ENCODE peak calls at places on chromosomes 5 and 9, in nine cellular contexts. O, U, Y, R, Q, A, E, J and F are unnamed samples.

GRCh38 chr5:181260720-181261319 is at the start of gene TRIM52:
- DNase-seq in O (peak), U (peak), Y (peak), R (peak), Q (peak), A (peak), E (peak), J (peak), F (peak)

GRCh38 chr9:16625831-16626230 is 244.6 kb downstream of the BNC2 start:
- DNase-seq in O (peak), U (peak), Y (no peak), R (peak), Q (no peak), A (no peak), E (no peak), J (no peak), F (no peak)

GRCh38 chr9:125061391-125061790 is 81.9 kb downstream of the SCAI start:
- DNase-seq in O (no peak), U (no peak), Y (no peak), R (no peak), Q (no peak), A (no peak), E (no peak), J (no peak), F (no peak)

GRCh38 chr9:6383551-6384225 is 29.3 kb upstream of the UHRF2 start:
- DNase-seq in O (peak), U (peak), Y (no peak), R (no peak), Q (no peak), A (peak), E (no peak), J (no peak), F (no peak)

GRCh38 chr5:665541-665955 is 27.6 kb downstream of the TPPP start:
- DNase-seq in O (no peak), U (no peak), Y (no peak), R (peak), Q (no peak), A (no peak), E (no peak), J (no peak), F (no peak)

GRCh38 chr9:26260238-26260637 is 582.0 kb upstream of the TUSC1 start:
- DNase-seq in O (no peak), U (peak), Y (no peak), R (no peak), Q (no peak), A (peak), E (no peak), J (no peak), F (no peak)

GRCh38 chr9:114281421-114282103 is 41.3 kb upstream of the ORM1 start:
- DNase-seq in O (peak), U (no peak), Y (peak), R (no peak), Q (peak), A (peak), E (peak), J (no peak), F (peak)

GRCh38 chr9:111762546-111762945 is 32.2 kb downstream of the SHOC1 start:
- DNase-seq in O (no peak), U (no peak), Y (no peak), R (no peak), Q (no peak), A (no peak), E (no peak), J (no peak), F (no peak)

GRCh38 chr9:35976726-35977125 is 18.8 kb upstream of the OR2S2 start:
- DNase-seq in O (no peak), U (no peak), Y (no peak), R (no peak), Q (no peak), A (no peak), E (no peak), J (no peak), F (no peak)

GRCh38 chr9:35553670-35554543 is 51.2 kb upstream of the TESK1 start:
- DNase-seq in O (peak), U (peak), Y (peak), R (peak), Q (peak), A (peak), E (peak), J (peak), F (peak)

GRCh38 chr5:74943905-74944304 is 77.7 kb upstream of the FAM169A start:
- DNase-seq in O (no peak), U (no peak), Y (no peak), R (peak), Q (no peak), A (no peak), E (no peak), J (no peak), F (no peak)

GRCh38 chr9:18910435-18910834 is 122.6 kb downstream of the SAXO1 start:
- DNase-seq in O (no peak), U (no peak), Y (no peak), R (no peak), Q (no peak), A (peak), E (no peak), J (no peak), F (no peak)

GRCh38 chr9:91074866-91075265 is 273.2 kb downstream of the SYK start:
- DNase-seq in O (no peak), U (peak), Y (no peak), R (no peak), Q (no peak), A (no peak), E (no peak), J (no peak), F (no peak)

GRCh38 chr9:132210472-132211145 is 48.8 kb downstream of the NTNG2 start:
- DNase-seq in O (peak), U (no peak), Y (no peak), R (no peak), Q (no peak), A (peak), E (no peak), J (no peak), F (no peak)

GRCh38 chr5:158951951-158952545 is 147.7 kb downstream of the EBF1 start:
- DNase-seq in O (no peak), U (no peak), Y (no peak), R (peak), Q (no peak), A (no peak), E (no peak), J (no peak), F (no peak)

GRCh38 chr5:59673438-59674058 is 220.0 kb downstream of the PDE4D start:
- DNase-seq in O (peak), U (peak), Y (no peak), R (peak), Q (no peak), A (peak), E (no peak), J (peak), F (no peak)

GRCh38 chr5:89615839-89616518 is 733.0 kb upstream of the MEF2C start:
- DNase-seq in O (no peak), U (no peak), Y (no peak), R (no peak), Q (no peak), A (no peak), E (no peak), J (no peak), F (no peak)

GRCh38 chr9:134236001-134236421 is 71.6 kb upstream of the RNU6ATAC start:
- DNase-seq in O (peak), U (no peak), Y (peak), R (no peak), Q (no peak), A (no peak), E (no peak), J (no peak), F (peak)

GRCh38 chr5:113546711-113547159 is 33.2 kb downstream of the YTHDC2 start:
- DNase-seq in O (peak), U (peak), Y (no peak), R (no peak), Q (no peak), A (peak), E (no peak), J (no peak), F (no peak)

GRCh38 chr5:135456238-135457099 is 4.3 kb upstream of the TIFAB start:
- DNase-seq in O (peak), U (peak), Y (no peak), R (no peak), Q (no peak), A (peak), E (peak), J (no peak), F (no peak)

GRCh38 chr5:132591140-132591539 is 34.4 kb downstream of the RAD50 start:
- DNase-seq in O (peak), U (no peak), Y (no peak), R (no peak), Q (no peak), A (peak), E (no peak), J (no peak), F (no peak)

GRCh38 chr9:137449931-137450537 is 8.9 kb upstream of the ENTPD8 start:
- DNase-seq in O (no peak), U (no peak), Y (no peak), R (no peak), Q (no peak), A (no peak), E (no peak), J (no peak), F (peak)

GRCh38 chr9:127065592-127065991 is 56.8 kb downstream of the ANGPTL2 start:
- DNase-seq in O (peak), U (peak), Y (no peak), R (no peak), Q (no peak), A (peak), E (no peak), J (no peak), F (no peak)

GRCh38 chr5:56876325-56876724 is 33.1 kb upstream of the SETD9 start:
- DNase-seq in O (peak), U (no peak), Y (no peak), R (no peak), Q (no peak), A (peak), E (no peak), J (no peak), F (no peak)

GRCh38 chr9:120324996-120325642 is 254.8 kb downstream of the CDK5RAP2 start:
- DNase-seq in O (no peak), U (no peak), Y (no peak), R (peak), Q (no peak), A (no peak), E (no peak), J (no peak), F (no peak)

GRCh38 chr5:54743581-54743980 is 226.0 kb downstream of the SNX18 start:
- DNase-seq in O (no peak), U (no peak), Y (no peak), R (peak), Q (no peak), A (no peak), E (no peak), J (no peak), F (no peak)

GRCh38 chr9:4339783-4340335 is 40.0 kb upstream of the GLIS3 start:
- DNase-seq in O (peak), U (no peak), Y (no peak), R (no peak), Q (no peak), A (peak), E (no peak), J (no peak), F (no peak)

GRCh38 chr5:159463590-159464321 is 133.5 kb upstream of the IL12B start:
- DNase-seq in O (no peak), U (peak), Y (no peak), R (no peak), Q (no peak), A (peak), E (no peak), J (no peak), F (no peak)

GRCh38 chr9:137784046-137784445 is 93.5 kb upstream of the CACNA1B start:
- DNase-seq in O (no peak), U (no peak), Y (no peak), R (peak), Q (no peak), A (no peak), E (no peak), J (no peak), F (no peak)

GRCh38 chr5:80481019-80481893 is 6.6 kb upstream of the FAM151B start:
- DNase-seq in O (peak), U (peak), Y (no peak), R (peak), Q (no peak), A (peak), E (no peak), J (peak), F (no peak)

DNA sequence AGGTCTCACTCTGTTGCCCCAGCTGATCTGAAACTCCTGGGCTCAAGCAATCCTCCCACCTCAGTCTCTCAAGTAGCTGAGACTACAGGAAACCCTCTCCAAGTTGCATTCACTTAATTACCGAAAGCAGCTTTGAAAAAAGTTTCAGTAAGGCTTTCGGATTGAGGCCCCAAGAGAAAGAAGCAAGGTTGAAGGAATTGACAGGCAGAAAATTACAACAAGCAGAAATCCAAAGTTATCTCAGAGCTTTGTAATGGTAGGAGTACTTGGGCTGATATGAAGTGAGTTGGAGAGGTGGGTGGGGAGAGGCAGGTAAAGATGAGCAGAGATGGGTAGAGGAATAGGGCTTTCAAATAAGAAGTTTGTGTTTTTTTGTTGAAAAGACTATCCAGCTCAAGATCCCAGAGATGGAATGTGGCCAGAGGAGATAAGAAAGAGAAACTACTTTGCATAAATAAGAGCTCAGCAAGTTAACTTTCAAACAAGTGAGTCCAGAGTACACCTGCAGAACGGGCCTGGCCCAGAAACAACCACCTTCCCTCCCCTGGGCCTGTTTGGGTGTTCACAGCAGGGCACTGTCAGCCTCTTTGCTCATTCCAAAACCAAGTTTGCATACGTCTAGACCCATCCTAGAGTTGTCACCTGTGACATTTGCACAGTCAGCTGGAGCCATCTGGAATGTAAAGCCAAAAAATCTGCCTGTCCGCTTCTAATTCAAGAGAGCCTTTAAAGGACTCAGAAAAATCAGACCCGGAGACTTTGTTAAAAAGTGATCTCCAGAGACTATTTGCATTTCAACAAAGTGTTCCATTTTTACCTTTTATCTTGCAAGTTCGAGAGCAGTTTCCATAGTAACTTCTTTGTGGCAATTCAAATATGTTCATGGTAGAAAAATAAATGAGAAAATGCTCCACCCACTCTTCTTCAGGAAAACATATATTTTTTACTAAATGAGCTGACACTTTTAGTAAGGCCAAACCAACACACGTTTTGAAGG is 2.3 kb upstream of the CLINT1 start:
- DNase-seq in O (no peak), U (no peak), Y (no peak), R (no peak), Q (no peak), A (no peak), E (no peak), J (peak), F (no peak)
- H3K4me3 ChIP-seq in O (no peak), U (no peak), Y (no peak), R (no peak), Q (no peak), A (no peak), E (no peak), J (no peak), F (no peak)

GRCh38 chr9:101448680-101449070 is 13.1 kb upstream of the ALDOB start:
- DNase-seq in O (no peak), U (no peak), Y (no peak), R (no peak), Q (no peak), A (no peak), E (no peak), J (no peak), F (no peak)

GRCh38 chr9:101446732-101447131 is 11.2 kb upstream of the ALDOB start:
- DNase-seq in O (no peak), U (no peak), Y (no peak), R (no peak), Q (no peak), A (no peak), E (no peak), J (no peak), F (no peak)

GRCh38 chr9:101443358-101443757 is 7.8 kb upstream of the ALDOB start:
- DNase-seq in O (no peak), U (no peak), Y (no peak), R (no peak), Q (no peak), A (no peak), E (no peak), J (no peak), F (no peak)

GRCh38 chr9:101442248-101443136 is 6.9 kb upstream of the ALDOB start:
- DNase-seq in O (no peak), U (no peak), Y (no peak), R (no peak), Q (no peak), A (no peak), E (no peak), J (no peak), F (no peak)

GRCh38 chr9:101445353-101446029 is 9.9 kb upstream of the ALDOB start:
- DNase-seq in O (peak), U (no peak), Y (no peak), R (no peak), Q (no peak), A (peak), E (no peak), J (no peak), F (no peak)
- H3K4me3 ChIP-seq in O (no peak), U (no peak), Y (no peak), R (no peak), Q (no peak), A (peak), E (no peak), J (no peak), F (no peak)

GRCh38 chr5:3607541-3608147 is 12.0 kb downstream of the IRX1 start:
- DNase-seq in O (no peak), U (no peak), Y (no peak), R (no peak), Q (no peak), A (no peak), E (no peak), J (no peak), F (no peak)
- H3K4me3 ChIP-seq in O (no peak), U (no peak), Y (no peak), R (no peak), Q (no peak), A (no peak), E (no peak), J (no peak), F (no peak)

GRCh38 chr9:109990541-109990940 is 210.5 kb downstream of the PALM2AKAP2 start:
- DNase-seq in O (peak), U (no peak), Y (no peak), R (no peak), Q (no peak), A (peak), E (no peak), J (no peak), F (no peak)

GRCh38 chr9:109992293-109992692 is 212.3 kb downstream of the PALM2AKAP2 start:
- DNase-seq in O (peak), U (no peak), Y (no peak), R (no peak), Q (no peak), A (no peak), E (no peak), J (no peak), F (no peak)

GRCh38 chr9:109981091-109981490 is 201.1 kb downstream of the PALM2AKAP2 start:
- DNase-seq in O (no peak), U (no peak), Y (no peak), R (no peak), Q (no peak), A (no peak), E (no peak), J (no peak), F (no peak)

GRCh38 chr9:109989296-109989695 is 209.3 kb downstream of the PALM2AKAP2 start:
- DNase-seq in O (no peak), U (peak), Y (no peak), R (no peak), Q (no peak), A (peak), E (no peak), J (no peak), F (no peak)

DNA sequence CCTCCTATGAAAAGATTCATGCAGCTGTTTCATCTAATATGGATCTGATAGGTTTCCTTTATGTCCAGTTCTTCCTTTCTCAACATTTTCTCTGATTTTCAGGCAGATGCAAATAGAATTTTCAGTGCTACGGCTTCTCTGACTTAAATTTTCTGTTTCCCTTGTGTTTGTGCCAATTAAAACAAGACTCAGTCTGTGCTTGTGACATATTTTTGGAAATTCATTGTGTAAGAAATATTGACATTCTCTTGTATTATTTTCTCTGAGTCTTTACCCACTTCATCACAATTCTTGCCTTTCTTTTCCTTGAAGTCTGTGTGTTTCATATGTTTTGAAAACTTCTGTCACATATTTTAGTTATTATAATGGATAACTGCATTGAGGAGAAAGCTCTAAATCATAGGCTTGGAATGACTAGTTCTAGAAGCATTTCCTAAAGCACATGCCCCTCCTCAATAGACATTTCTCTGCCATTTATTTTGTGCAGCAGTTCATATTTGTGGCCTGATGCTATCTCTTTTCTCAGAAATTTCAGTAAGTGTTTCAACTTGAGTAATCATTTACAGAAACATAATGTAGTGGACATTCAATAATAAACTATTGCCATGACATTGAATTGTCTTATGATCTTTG is 206.5 kb downstream of the PALM2AKAP2 start:
- DNase-seq in O (peak), U (peak), Y (no peak), R (no peak), Q (no peak), A (peak), E (no peak), J (no peak), F (no peak)
- H3K4me3 ChIP-seq in O (no peak), U (no peak), Y (no peak), R (no peak), Q (no peak), A (no peak), E (no peak), J (no peak), F (no peak)

DNA sequence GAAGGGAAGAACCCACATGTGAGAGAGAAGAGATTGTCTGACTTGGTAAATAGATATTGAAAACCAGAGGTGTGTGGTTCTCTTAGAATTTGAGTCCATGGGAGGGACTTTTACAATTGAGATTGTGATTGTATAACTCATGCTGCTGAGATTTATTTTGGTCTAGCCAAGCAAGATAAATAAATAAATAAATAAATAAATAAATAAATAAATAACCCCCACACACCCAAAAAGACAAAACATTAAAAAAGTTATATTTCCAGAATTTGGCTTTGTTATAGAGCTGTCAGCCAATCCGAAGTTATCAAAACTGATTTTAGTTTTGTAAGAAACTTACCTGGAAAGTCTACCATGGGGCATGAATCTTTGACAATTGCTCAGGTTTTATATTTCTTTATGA is 416.6 kb downstream of the ZSWIM6 start:
- DNase-seq in O (no peak), U (no peak), Y (no peak), R (no peak), Q (no peak), A (no peak), E (no peak), J (no peak), F (no peak)
- H3K4me3 ChIP-seq in O (no peak), U (no peak), Y (no peak), R (no peak), Q (no peak), A (no peak), E (no peak), J (no peak), F (no peak)

DNA sequence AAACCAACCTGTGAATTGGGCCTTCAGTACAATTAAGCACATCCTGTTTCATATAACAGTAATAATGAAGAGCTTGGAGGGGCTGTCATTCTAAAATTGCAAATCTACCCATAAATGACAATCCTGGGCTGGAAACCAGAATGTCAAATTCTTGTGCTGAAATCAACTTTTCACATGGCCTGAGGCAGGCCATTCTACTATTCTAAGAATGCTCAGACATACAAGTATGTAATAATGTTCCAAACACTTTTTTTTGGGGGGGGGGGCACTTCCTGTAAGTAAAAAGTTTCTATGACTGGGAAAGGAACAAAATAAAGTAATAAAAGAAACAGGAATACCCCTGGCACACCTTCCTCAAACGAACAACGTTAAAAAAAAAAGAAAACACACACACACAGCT is 1.5 kb downstream of the ETF1 start:
- DNase-seq in O (no peak), U (no peak), Y (no peak), R (no peak), Q (no peak), A (peak), E (no peak), J (no peak), F (no peak)
- H3K4me3 ChIP-seq in O (peak), U (peak), Y (no peak), R (peak), Q (peak), A (peak), E (peak), J (peak), F (peak)

GRCh38 chr5:145834917-145835838 is at the start of gene PRELID2:
- DNase-seq in O (peak), U (peak), Y (peak), R (peak), Q (peak), A (peak), E (peak), J (peak), F (peak)
- H3K4me3 ChIP-seq in O (peak), U (peak), Y (peak), R (peak), Q (peak), A (peak), E (peak), J (peak), F (peak)